ENCODE peak calls at places on chromosomes 11 and 22, in nine cellular contexts. One of them, this sample, is unnamed.

GRCh38 chr11:26947904-26948639 is 45.8 kb upstream of the FIBIN start:
- DNase-seq in fibroblast of pulmonary artery: no peak
- DNase-seq in CD8-positive, alpha-beta T cell: no peak
- DNase-seq in CD4-positive, alpha-beta T cell: no peak
- DNase-seq in mesothelial cell of epicardium: no peak
- DNase-seq in RWPE1: peak
- DNase-seq in tibial artery: no peak
- DNase-seq in heart right ventricle: no peak
- DNase-seq in cardiac muscle cell: peak
- DNase-seq in this sample: no peak

GRCh38 chr11:3950996-3951662 is 95.7 kb downstream of the STIM1 start:
- DNase-seq in fibroblast of pulmonary artery: peak
- DNase-seq in CD8-positive, alpha-beta T cell: no peak
- DNase-seq in CD4-positive, alpha-beta T cell: no peak
- DNase-seq in mesothelial cell of epicardium: no peak
- DNase-seq in RWPE1: no peak
- DNase-seq in tibial artery: no peak
- DNase-seq in heart right ventricle: no peak
- DNase-seq in cardiac muscle cell: peak
- DNase-seq in this sample: no peak

GRCh38 chr11:32366671-32367070 is 68.7 kb downstream of the WT1 start:
- DNase-seq in fibroblast of pulmonary artery: peak
- DNase-seq in CD8-positive, alpha-beta T cell: no peak
- DNase-seq in CD4-positive, alpha-beta T cell: no peak
- DNase-seq in mesothelial cell of epicardium: no peak
- DNase-seq in RWPE1: no peak
- DNase-seq in tibial artery: no peak
- DNase-seq in heart right ventricle: no peak
- DNase-seq in cardiac muscle cell: peak
- DNase-seq in this sample: no peak

GRCh38 chr11:79018371-79018849 is 422.4 kb downstream of the TENM4 start:
- DNase-seq in fibroblast of pulmonary artery: peak
- DNase-seq in CD8-positive, alpha-beta T cell: no peak
- DNase-seq in CD4-positive, alpha-beta T cell: no peak
- DNase-seq in mesothelial cell of epicardium: no peak
- DNase-seq in RWPE1: no peak
- DNase-seq in tibial artery: no peak
- DNase-seq in heart right ventricle: no peak
- DNase-seq in cardiac muscle cell: peak
- DNase-seq in this sample: no peak

GRCh38 chr11:96869207-96869606 is 479.4 kb downstream of the JRKL start:
- DNase-seq in fibroblast of pulmonary artery: peak
- DNase-seq in CD8-positive, alpha-beta T cell: no peak
- DNase-seq in CD4-positive, alpha-beta T cell: no peak
- DNase-seq in mesothelial cell of epicardium: no peak
- DNase-seq in RWPE1: no peak
- DNase-seq in tibial artery: no peak
- DNase-seq in heart right ventricle: no peak
- DNase-seq in cardiac muscle cell: peak
- DNase-seq in this sample: no peak

GRCh38 chr22:35582218-35582860 is 34.8 kb downstream of the MB start:
- DNase-seq in fibroblast of pulmonary artery: no peak
- DNase-seq in CD8-positive, alpha-beta T cell: no peak
- DNase-seq in CD4-positive, alpha-beta T cell: no peak
- DNase-seq in mesothelial cell of epicardium: no peak
- DNase-seq in RWPE1: no peak
- DNase-seq in tibial artery: no peak
- DNase-seq in heart right ventricle: no peak
- DNase-seq in cardiac muscle cell: no peak
- DNase-seq in this sample: no peak

GRCh38 chr11:69654001-69654659 is 13.2 kb downstream of the CCND1 start:
- DNase-seq in fibroblast of pulmonary artery: no peak
- DNase-seq in CD8-positive, alpha-beta T cell: no peak
- DNase-seq in CD4-positive, alpha-beta T cell: no peak
- DNase-seq in mesothelial cell of epicardium: peak
- DNase-seq in RWPE1: no peak
- DNase-seq in tibial artery: no peak
- DNase-seq in heart right ventricle: no peak
- DNase-seq in cardiac muscle cell: no peak
- DNase-seq in this sample: no peak

GRCh38 chr11:102470257-102470656 is 17.7 kb upstream of the TMEM123 start:
- DNase-seq in fibroblast of pulmonary artery: no peak
- DNase-seq in CD8-positive, alpha-beta T cell: no peak
- DNase-seq in CD4-positive, alpha-beta T cell: peak
- DNase-seq in mesothelial cell of epicardium: no peak
- DNase-seq in RWPE1: no peak
- DNase-seq in tibial artery: no peak
- DNase-seq in heart right ventricle: no peak
- DNase-seq in cardiac muscle cell: no peak
- DNase-seq in this sample: no peak

GRCh38 chr22:27372364-27372763 is 429.2 kb downstream of the MN1 start:
- DNase-seq in fibroblast of pulmonary artery: no peak
- DNase-seq in CD8-positive, alpha-beta T cell: no peak
- DNase-seq in CD4-positive, alpha-beta T cell: no peak
- DNase-seq in mesothelial cell of epicardium: no peak
- DNase-seq in RWPE1: no peak
- DNase-seq in tibial artery: no peak
- DNase-seq in heart right ventricle: no peak
- DNase-seq in cardiac muscle cell: no peak
- DNase-seq in this sample: no peak

GRCh38 chr22:27377501-27377900 is 424.1 kb downstream of the MN1 start:
- DNase-seq in fibroblast of pulmonary artery: no peak
- DNase-seq in CD8-positive, alpha-beta T cell: no peak
- DNase-seq in CD4-positive, alpha-beta T cell: no peak
- DNase-seq in mesothelial cell of epicardium: no peak
- DNase-seq in RWPE1: no peak
- DNase-seq in tibial artery: no peak
- DNase-seq in heart right ventricle: no peak
- DNase-seq in cardiac muscle cell: no peak
- DNase-seq in this sample: no peak

GRCh38 chr22:27370281-27370680 is 431.3 kb downstream of the MN1 start:
- DNase-seq in fibroblast of pulmonary artery: no peak
- DNase-seq in CD8-positive, alpha-beta T cell: no peak
- DNase-seq in CD4-positive, alpha-beta T cell: no peak
- DNase-seq in mesothelial cell of epicardium: no peak
- DNase-seq in RWPE1: no peak
- DNase-seq in tibial artery: no peak
- DNase-seq in heart right ventricle: no peak
- DNase-seq in cardiac muscle cell: peak
- DNase-seq in this sample: no peak

GRCh38 chr22:27370987-27371386 is 430.6 kb downstream of the MN1 start:
- DNase-seq in fibroblast of pulmonary artery: no peak
- DNase-seq in CD8-positive, alpha-beta T cell: no peak
- DNase-seq in CD4-positive, alpha-beta T cell: no peak
- DNase-seq in mesothelial cell of epicardium: no peak
- DNase-seq in RWPE1: no peak
- DNase-seq in tibial artery: no peak
- DNase-seq in heart right ventricle: no peak
- DNase-seq in cardiac muscle cell: no peak
- DNase-seq in this sample: no peak

GRCh38 chr22:27372969-27373670 is 428.4 kb downstream of the MN1 start:
- DNase-seq in fibroblast of pulmonary artery: no peak
- DNase-seq in CD8-positive, alpha-beta T cell: no peak
- DNase-seq in CD4-positive, alpha-beta T cell: no peak
- DNase-seq in mesothelial cell of epicardium: no peak
- DNase-seq in RWPE1: no peak
- DNase-seq in tibial artery: no peak
- DNase-seq in heart right ventricle: no peak
- DNase-seq in cardiac muscle cell: no peak
- DNase-seq in this sample: no peak
- TF ChIP-seq CTCF in fibroblast of pulmonary artery: no peak
- TF ChIP-seq CTCF in CD8-positive, alpha-beta T cell: no peak
- TF ChIP-seq CTCF in CD4-positive, alpha-beta T cell: no peak
- TF ChIP-seq CTCF in mesothelial cell of epicardium: no peak
- TF ChIP-seq CTCF in RWPE1: no peak
- TF ChIP-seq CTCF in tibial artery: no peak
- TF ChIP-seq CTCF in heart right ventricle: no peak
- TF ChIP-seq CTCF in cardiac muscle cell: no peak
- TF ChIP-seq CTCF in this sample: no peak

GRCh38 chr22:42399315-42400271 is 32.6 kb downstream of the NFAM1 start:
- DNase-seq in fibroblast of pulmonary artery: no peak
- DNase-seq in CD8-positive, alpha-beta T cell: no peak
- DNase-seq in CD4-positive, alpha-beta T cell: no peak
- DNase-seq in mesothelial cell of epicardium: no peak
- DNase-seq in RWPE1: no peak
- DNase-seq in tibial artery: no peak
- DNase-seq in heart right ventricle: peak
- DNase-seq in cardiac muscle cell: peak
- DNase-seq in this sample: no peak

GRCh38 chr22:42397332-42398246 is 34.6 kb downstream of the NFAM1 start:
- DNase-seq in fibroblast of pulmonary artery: no peak
- DNase-seq in CD8-positive, alpha-beta T cell: no peak
- DNase-seq in CD4-positive, alpha-beta T cell: no peak
- DNase-seq in mesothelial cell of epicardium: no peak
- DNase-seq in RWPE1: no peak
- DNase-seq in tibial artery: peak
- DNase-seq in heart right ventricle: no peak
- DNase-seq in cardiac muscle cell: no peak
- DNase-seq in this sample: peak

GRCh38 chr22:42400811-42401547 is 31.2 kb downstream of the NFAM1 start:
- DNase-seq in fibroblast of pulmonary artery: no peak
- DNase-seq in CD8-positive, alpha-beta T cell: no peak
- DNase-seq in CD4-positive, alpha-beta T cell: no peak
- DNase-seq in mesothelial cell of epicardium: no peak
- DNase-seq in RWPE1: no peak
- DNase-seq in tibial artery: no peak
- DNase-seq in heart right ventricle: no peak
- DNase-seq in cardiac muscle cell: no peak
- DNase-seq in this sample: no peak

GRCh38 chr22:42401562-42402334 is 30.5 kb downstream of the NFAM1 start:
- DNase-seq in fibroblast of pulmonary artery: no peak
- DNase-seq in CD8-positive, alpha-beta T cell: no peak
- DNase-seq in CD4-positive, alpha-beta T cell: no peak
- DNase-seq in mesothelial cell of epicardium: no peak
- DNase-seq in RWPE1: no peak
- DNase-seq in tibial artery: no peak
- DNase-seq in heart right ventricle: no peak
- DNase-seq in cardiac muscle cell: no peak
- DNase-seq in this sample: no peak

DNA sequence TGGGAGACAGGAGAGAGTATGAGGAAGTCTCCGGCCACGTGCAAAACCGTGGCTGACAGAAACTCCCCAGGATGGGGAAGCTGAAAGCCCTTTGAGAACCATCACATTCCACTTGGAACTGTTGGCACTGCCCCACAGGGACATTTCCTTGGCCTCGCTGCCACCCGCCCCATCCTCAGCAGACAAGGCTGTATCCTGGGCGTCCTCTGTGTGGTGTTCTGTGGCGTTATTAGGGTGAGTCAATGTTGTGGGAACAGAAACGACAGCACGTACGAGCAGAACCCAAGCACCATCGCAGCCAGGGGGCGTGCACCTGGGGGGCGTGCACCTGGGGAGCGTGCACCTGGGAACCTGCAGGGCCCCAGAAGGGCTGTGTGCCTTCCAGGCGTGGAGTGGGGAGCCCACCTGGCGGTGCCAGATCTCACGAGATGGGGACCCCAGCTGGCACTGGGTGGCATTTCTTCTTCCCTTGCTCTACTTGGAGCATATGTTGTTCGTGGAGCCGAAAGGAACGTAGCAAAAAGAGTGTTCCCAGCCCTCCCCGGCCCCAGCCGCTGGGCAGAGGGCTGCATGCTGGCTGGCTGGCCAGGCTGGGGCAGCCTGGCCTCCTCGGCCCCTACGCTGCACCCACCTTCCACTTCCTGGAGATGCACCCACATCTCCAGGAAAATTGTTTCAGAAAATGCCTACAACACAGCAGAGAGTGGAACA is 35.4 kb downstream of the NFAM1 start:
- DNase-seq in fibroblast of pulmonary artery: no peak
- DNase-seq in CD8-positive, alpha-beta T cell: no peak
- DNase-seq in CD4-positive, alpha-beta T cell: no peak
- DNase-seq in mesothelial cell of epicardium: no peak
- DNase-seq in RWPE1: no peak
- DNase-seq in tibial artery: peak
- DNase-seq in heart right ventricle: no peak
- DNase-seq in cardiac muscle cell: no peak
- DNase-seq in this sample: peak
- TF ChIP-seq CTCF in fibroblast of pulmonary artery: no peak
- TF ChIP-seq CTCF in CD8-positive, alpha-beta T cell: no peak
- TF ChIP-seq CTCF in CD4-positive, alpha-beta T cell: no peak
- TF ChIP-seq CTCF in mesothelial cell of epicardium: no peak
- TF ChIP-seq CTCF in RWPE1: no peak
- TF ChIP-seq CTCF in tibial artery: no peak
- TF ChIP-seq CTCF in heart right ventricle: no peak
- TF ChIP-seq CTCF in cardiac muscle cell: no peak
- TF ChIP-seq CTCF in this sample: peak

DNA sequence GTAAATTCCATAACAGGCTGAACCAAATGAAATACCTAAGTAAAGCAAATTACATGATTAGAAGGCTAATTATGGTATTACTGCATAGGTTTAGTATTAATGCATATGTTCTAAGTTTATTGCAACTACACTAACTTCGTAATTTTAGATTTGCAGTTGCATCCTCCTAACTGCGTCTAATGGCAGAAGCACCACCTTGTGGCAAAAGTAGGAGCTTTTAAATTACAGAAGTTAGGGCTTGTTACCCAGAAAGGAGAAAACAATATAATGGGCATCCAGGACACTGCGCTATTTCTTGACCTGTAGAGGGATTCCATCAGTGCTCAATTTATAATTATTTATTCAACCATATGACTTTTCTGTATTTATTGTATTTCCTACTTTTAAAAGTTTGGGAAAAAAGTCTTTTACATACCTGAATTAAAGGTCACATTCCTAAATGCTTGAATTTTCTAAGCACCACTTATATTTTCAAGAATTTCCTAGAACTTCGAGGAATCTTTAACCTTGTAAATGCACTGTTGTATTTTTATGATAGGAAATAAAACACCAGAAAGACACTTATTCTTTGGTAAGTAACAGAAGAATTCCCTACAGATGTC is 16.3 kb upstream of the GPR83 start:
- DNase-seq in fibroblast of pulmonary artery: peak
- DNase-seq in CD8-positive, alpha-beta T cell: no peak
- DNase-seq in CD4-positive, alpha-beta T cell: no peak
- DNase-seq in mesothelial cell of epicardium: no peak
- DNase-seq in RWPE1: no peak
- DNase-seq in tibial artery: no peak
- DNase-seq in heart right ventricle: no peak
- DNase-seq in cardiac muscle cell: peak
- DNase-seq in this sample: no peak
- TF ChIP-seq CTCF in fibroblast of pulmonary artery: peak
- TF ChIP-seq CTCF in CD8-positive, alpha-beta T cell: no peak
- TF ChIP-seq CTCF in CD4-positive, alpha-beta T cell: no peak
- TF ChIP-seq CTCF in mesothelial cell of epicardium: peak
- TF ChIP-seq CTCF in RWPE1: peak
- TF ChIP-seq CTCF in tibial artery: peak
- TF ChIP-seq CTCF in heart right ventricle: peak
- TF ChIP-seq CTCF in cardiac muscle cell: peak
- TF ChIP-seq CTCF in this sample: peak

DNA sequence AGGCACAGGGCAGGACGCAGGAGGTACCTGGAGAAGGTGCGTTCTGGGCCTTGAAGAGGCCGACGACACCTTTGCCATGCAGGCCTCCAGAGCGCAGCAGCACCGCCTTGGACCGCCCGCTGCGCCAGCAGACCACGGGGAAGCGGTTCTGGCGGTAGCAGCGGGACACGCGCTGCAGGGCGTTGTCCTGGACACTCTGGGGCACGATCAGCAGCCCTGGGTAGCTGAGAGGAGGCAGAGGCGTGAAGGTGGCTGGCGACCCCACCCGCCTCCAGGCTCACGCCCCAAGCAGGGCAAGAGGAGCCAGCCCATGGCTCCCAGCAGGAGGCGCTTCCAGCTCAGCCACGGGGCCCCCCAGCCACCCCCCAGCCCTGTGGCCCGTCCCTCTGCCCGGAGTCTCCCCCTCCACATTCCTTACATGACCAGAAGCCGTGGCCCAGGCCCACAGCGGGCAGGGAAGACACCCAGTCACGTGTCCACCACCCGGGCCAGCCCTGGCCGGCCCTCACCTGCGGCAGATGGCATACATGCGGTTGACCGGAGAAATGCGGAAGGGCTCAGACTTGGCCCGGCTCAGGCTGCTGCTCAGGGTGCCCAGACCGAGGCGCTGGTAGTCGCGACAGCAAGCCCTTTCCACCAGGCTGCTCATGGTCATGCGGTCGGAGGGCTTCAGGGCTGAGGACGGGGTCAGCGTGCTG is 15.2 kb downstream of the SBF1 start:
- DNase-seq in fibroblast of pulmonary artery: no peak
- DNase-seq in CD8-positive, alpha-beta T cell: no peak
- DNase-seq in CD4-positive, alpha-beta T cell: no peak
- DNase-seq in mesothelial cell of epicardium: no peak
- DNase-seq in RWPE1: no peak
- DNase-seq in tibial artery: no peak
- DNase-seq in heart right ventricle: no peak
- DNase-seq in cardiac muscle cell: no peak
- DNase-seq in this sample: no peak
- TF ChIP-seq CTCF in fibroblast of pulmonary artery: no peak
- TF ChIP-seq CTCF in CD8-positive, alpha-beta T cell: no peak
- TF ChIP-seq CTCF in CD4-positive, alpha-beta T cell: no peak
- TF ChIP-seq CTCF in mesothelial cell of epicardium: no peak
- TF ChIP-seq CTCF in RWPE1: no peak
- TF ChIP-seq CTCF in tibial artery: no peak
- TF ChIP-seq CTCF in heart right ventricle: no peak
- TF ChIP-seq CTCF in cardiac muscle cell: no peak
- TF ChIP-seq CTCF in this sample: peak

This sample was measured in GM13977.